ENCODE peak calls at places on chromosomes 13 and 19, in five cellular contexts. U, P, M, Y and E are unnamed samples.

GRCh38 chr19:30539981-30540380 is 167.8 kb downstream of the ZNF536 start:
- DNase-seq in U (no peak), P (no peak), M (no peak), Y (no peak), E (no peak)

GRCh38 chr13:46803586-46803985 is 6.6 kb upstream of the ESD start:
- DNase-seq in U (no peak), P (no peak), M (no peak), Y (no peak), E (no peak)

GRCh38 chr13:110799246-110800236 is 86.0 kb downstream of the ING1 start:
- DNase-seq in U (peak; percentile 62), P (peak; percentile 33), M (no peak), Y (no peak), E (no peak)

GRCh38 chr13:25872871-25873607 is 178.8 kb downstream of the SHISA2 start:
- DNase-seq in U (no peak), P (no peak), M (no peak), Y (no peak), E (no peak)

GRCh38 chr19:22606212-22606553 is 27.9 kb upstream of the ZNF492 start:
- DNase-seq in U (no peak), P (no peak), M (no peak), Y (no peak), E (no peak)

GRCh38 chr13:25971499-25972145 is 80.2 kb downstream of the SHISA2 start:
- DNase-seq in U (no peak), P (no peak), M (peak; percentile 82), Y (no peak), E (peak; percentile 81)

GRCh38 chr19:1489463-1489971 is 633 bp downstream of the PCSK4 start:
- DNase-seq in U (peak; percentile 18), P (no peak), M (peak; percentile 46), Y (peak; percentile 57), E (peak; percentile 29)

GRCh38 chr13:94209110-94209509 is 270.4 kb downstream of the DCT start:
- DNase-seq in U (no peak), P (no peak), M (no peak), Y (no peak), E (no peak)

GRCh38 chr13:71358218-71358617 is 508.8 kb downstream of the DACH1 start:
- DNase-seq in U (no peak), P (no peak), M (no peak), Y (no peak), E (no peak)

GRCh38 chr19:15461694-15462093 is 2.6 kb downstream of the RASAL3 start:
- DNase-seq in U (no peak), P (no peak), M (no peak), Y (no peak), E (no peak)

GRCh38 chr19:18919895-18920204 is 335 bp downstream of the DDX49 start:
- DNase-seq in U (no peak), P (no peak), M (no peak), Y (no peak), E (no peak)

DNA sequence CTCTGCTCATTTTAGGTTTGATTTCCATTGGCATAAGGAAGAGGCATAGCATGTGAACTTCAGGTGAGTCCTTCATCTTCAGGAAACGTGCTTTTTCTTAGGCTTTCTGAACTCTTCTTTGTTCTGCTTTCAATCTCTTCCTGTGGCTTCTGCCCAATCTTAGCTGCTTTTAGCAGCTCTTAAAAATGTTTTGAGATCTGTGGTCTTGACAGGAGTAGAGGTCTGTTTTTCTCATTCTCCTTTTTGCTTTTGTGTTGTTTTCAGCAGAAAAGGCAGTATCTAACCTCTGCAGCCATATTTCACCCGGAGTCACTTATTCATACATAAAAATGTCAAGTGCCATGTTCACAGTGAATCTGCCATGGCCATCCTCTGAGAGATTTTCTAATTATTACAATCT is 120.3 kb downstream of the LIG4 start:
- DNase-seq in U (no peak), P (no peak), M (no peak), Y (no peak), E (no peak)
- H3K4me3 ChIP-seq in U (no peak overlapping the region), P (no peak overlapping the region), M (no peak overlapping the region), Y (no peak overlapping the region), E (no peak overlapping the region)

DNA sequence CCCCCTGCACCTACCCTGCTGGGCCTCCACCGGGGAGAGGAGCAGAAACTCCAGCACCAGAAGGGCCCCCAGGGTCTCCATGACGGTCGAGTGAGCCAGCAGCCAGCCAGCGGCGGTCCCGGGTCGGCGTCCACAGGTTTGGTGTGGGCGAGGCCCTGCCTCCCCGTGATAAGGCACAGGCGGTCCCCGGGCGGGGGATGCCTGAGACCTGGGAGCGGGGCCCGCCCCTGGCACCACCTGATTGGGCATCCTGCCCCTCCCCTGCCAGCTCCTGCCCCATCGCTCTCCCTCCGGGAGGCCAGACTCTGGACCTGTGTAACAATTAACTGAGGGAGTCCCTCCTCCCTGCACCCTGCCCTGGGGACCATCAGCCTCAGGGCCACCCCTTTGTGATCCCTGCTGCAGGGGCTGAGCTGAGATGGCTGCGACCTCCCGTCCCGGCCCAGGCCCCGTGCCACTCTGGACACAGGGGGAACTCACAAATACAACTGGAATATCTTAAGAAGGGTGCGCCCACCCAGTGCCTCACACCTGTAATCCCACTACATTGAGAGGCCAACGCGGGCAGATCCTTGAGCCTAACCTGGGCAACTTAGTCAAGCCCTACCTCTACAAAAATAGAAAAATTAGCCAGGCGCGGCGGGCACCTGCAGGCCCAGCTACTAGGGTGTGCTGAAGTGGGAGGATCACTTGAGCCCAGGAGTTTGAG is at the start of gene SMIM24:
- DNase-seq in U (no peak), P (no peak), M (no peak), Y (no peak), E (no peak)
- H3K4me3 ChIP-seq in U (no peak within 1 kb of the TSS), P (no peak within 1 kb of the TSS), M (peak within 1 kb of the TSS; percentile 57), Y (no peak within 1 kb of the TSS), E (no peak within 1 kb of the TSS)

GRCh38 chr13:87398047-87398446 is 273.1 kb upstream of the SLITRK5 start:
- DNase-seq in U (no peak), P (no peak), M (no peak), Y (no peak), E (no peak)

DNA sequence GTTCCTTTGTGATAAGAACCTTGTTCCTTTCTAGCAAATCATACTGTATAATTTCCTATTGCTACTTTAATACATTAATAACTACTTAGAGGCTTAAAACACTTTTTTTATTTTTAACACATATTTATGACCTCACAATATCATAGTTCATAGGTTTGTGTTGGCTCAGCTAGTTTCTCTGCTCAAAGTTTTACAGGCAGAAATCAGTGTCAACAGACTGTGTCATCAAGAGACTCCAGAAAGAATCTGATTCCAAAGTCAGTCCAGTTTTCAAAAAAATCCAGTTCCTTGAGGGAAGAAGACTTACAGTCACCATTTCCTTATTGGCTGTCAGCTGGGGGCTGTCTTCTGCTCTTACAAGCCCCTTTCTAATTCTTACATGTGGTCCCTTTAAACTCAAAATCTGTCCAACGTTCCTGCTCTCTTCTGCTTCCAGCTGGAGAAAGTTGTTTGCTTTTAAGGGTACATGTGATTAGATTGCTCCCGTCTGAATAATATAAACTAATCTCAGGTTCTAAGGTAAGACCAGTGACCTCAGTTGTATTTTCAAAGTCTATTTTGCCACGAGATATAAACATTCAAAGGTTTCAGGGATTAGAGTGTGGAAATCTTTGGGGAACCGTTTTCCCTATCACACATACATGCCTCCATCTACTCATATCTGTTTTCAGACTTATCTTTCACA is 267.3 kb upstream of the SLITRK5 start:
- DNase-seq in U (no peak), P (no peak), M (no peak), Y (no peak), E (no peak)
- H3K4me3 ChIP-seq in U (no peak overlapping the region), P (no peak overlapping the region), M (no peak overlapping the region), Y (no peak overlapping the region), E (no peak overlapping the region)

GRCh38 chr13:33126909-33127607 is 110.8 kb downstream of the KL start:
- DNase-seq in U (peak; percentile 43), P (no peak), M (no peak), Y (no peak), E (no peak)
- H3K4me3 ChIP-seq in U (peak overlapping the region; percentile 31), P (no peak overlapping the region), M (no peak overlapping the region), Y (no peak overlapping the region), E (no peak overlapping the region)

GRCh38 chr19:46015080-46015960 is 7.5 kb downstream of the PGLYRP1 start:
- DNase-seq in U (peak; percentile 54), P (no peak), M (no peak), Y (peak; percentile 91), E (peak; percentile 57)
- H3K4me3 ChIP-seq in U (peak overlapping the region; percentile 76), P (peak overlapping the region; percentile 46), M (no peak overlapping the region), Y (peak overlapping the region; percentile 73), E (no peak overlapping the region)

GRCh38 chr19:38564981-38565685 is 52.6 kb downstream of the MAP4K1 start:
- DNase-seq in U (no peak), P (no peak), M (no peak), Y (no peak), E (peak; percentile 16)
- H3K4me3 ChIP-seq in U (no peak overlapping the region), P (no peak overlapping the region), M (no peak overlapping the region), Y (peak overlapping the region; percentile 39), E (no peak overlapping the region)